ENCODE peak calls at places on chromosome 4, in five cellular contexts. S, B, N, D and A are unnamed samples.

GRCh38 chr4:15186149-15186548 is 183.9 kb downstream of the CPEB2 start:
- DNase-seq in B (no peak), S (no peak), N (no peak), D (no peak), A (no peak)

GRCh38 chr4:84051728-84052127 is 447.4 kb downstream of the NKX6-1 start:
- DNase-seq in S (no peak), B (no peak), D (no peak), N (no peak), A (no peak)

GRCh38 chr4:87007345-87008181 is 72.8 kb downstream of the AFF1 start:
- DNase-seq in D (peak; percentile 22), B (peak; percentile 6), S (peak; percentile 11), N (peak; percentile 89), A (no peak)

GRCh38 chr4:165294907-165295306 is 32.6 kb upstream of the MSMO1 start:
- DNase-seq in D (peak; percentile 53), N (no peak), S (peak; percentile 15), B (no peak), A (no peak)

GRCh38 chr4:186840771-186841301 is 117.2 kb upstream of the FAT1 start:
- DNase-seq in D (no peak), B (no peak), N (no peak), S (no peak), A (no peak)

GRCh38 chr4:44563496-44563895 is 87.9 kb downstream of the YIPF7 start:
- DNase-seq in N (no peak), B (no peak), D (no peak), S (no peak), A (no peak)

GRCh38 chr4:7761720-7762119 is 177.9 kb downstream of the AFAP1 start:
- DNase-seq in D (peak; percentile 59), S (peak; percentile 14), B (peak; percentile 23), N (peak; percentile 81), A (peak; percentile 85)

GRCh38 chr4:177047851-177048174 is 255.1 kb upstream of the VEGFC start:
- DNase-seq in D (no peak), N (no peak), S (no peak), B (no peak), A (peak; percentile 4)

GRCh38 chr4:101630319-101630986 is 160.1 kb upstream of the BANK1 start:
- DNase-seq in S (no peak), B (no peak), D (no peak), N (no peak), A (no peak)

GRCh38 chr4:80705311-80705710 is 325.2 kb upstream of the BMP3 start:
- DNase-seq in S (no peak), N (no peak), B (no peak), D (no peak), A (no peak)

GRCh38 chr4:6909113-6909969 is at the start of gene TBC1D14:
- DNase-seq in B (peak; percentile 59), D (peak; percentile 89), N (peak; percentile 97), S (peak; percentile 83), A (peak; percentile 95)

GRCh38 chr4:1154523-1155182 is 17.7 kb downstream of the SPON2 start:
- DNase-seq in N (peak; percentile 31), D (no peak), B (no peak), S (no peak), A (peak; percentile 69)

GRCh38 chr4:80365928-80366327 is 30.4 kb downstream of the CFAP299 start:
- DNase-seq in B (peak; percentile 37), D (peak; percentile 59), N (no peak), S (peak; percentile 26), A (peak; percentile 84)

GRCh38 chr4:37358748-37359147 is 114.2 kb downstream of the NWD2 start:
- DNase-seq in B (no peak), N (no peak), D (no peak), S (no peak), A (no peak)

GRCh38 chr4:16418814-16419213 is 192.5 kb upstream of the TAPT1 start:
- DNase-seq in D (no peak), N (no peak), S (no peak), B (no peak), A (no peak)

GRCh38 chr4:167232805-167233522 is 1.3 kb downstream of the SPOCK3 start:
- DNase-seq in D (no peak), N (no peak), B (no peak), S (no peak), A (no peak)